ENCODE peak calls at places on chromosomes 5 and 9, in ten cellular contexts. L is gastrocnemius medialis; N is stimulated activated CD8-positive, alpha-beta memory T cell treated with anti-CD3 and anti-CD28 coated beads, Interleukin-12 subunit alpha, Interleukin-12 subunit beta, amount 100 ng/mL, for 4 hours; Y is stimulated activated naive CD8-positive, alpha-beta T cell treated with anti-CD3 and anti-CD28 coated beads, Interleukin-15, amount 100 ng/mL, for 72 hours; G is activated gamma-delta T cell treated with anti-CD3 and anti-CD28 coated beads, Interleukin-2, amount 50 U/mL, for 16 hours; J is HS-5; E is CD8-positive, alpha-beta T cell; P is mesenchymal stem cell; I is cardiac muscle cell; M is fibroblast of lung. F is an unnamed sample.

GRCh38 chr5:177113566-177114424 is 19.8 kb upstream of the NSD1 start:
- DNase-seq in L (peak; percentile 47), E (peak; percentile 70), G (peak; percentile 67), J (peak; percentile 60), Y (peak; percentile 78), M (peak; percentile 46), I (peak; percentile 81), N (peak; percentile 47), P (peak; percentile 78), F (peak; percentile 87)

GRCh38 chr5:36481721-36482120 is 124.7 kb upstream of the SLC1A3 start:
- DNase-seq in J (no peak), P (no peak), I (no peak), E (no peak), M (no peak), L (no peak), G (no peak), N (no peak), Y (no peak), F (no peak)

GRCh38 chr5:13595978-13596377 is 348.5 kb downstream of the DNAH5 start:
- DNase-seq in N (no peak), G (no peak), J (no peak), P (no peak), Y (no peak), M (no peak), L (no peak), I (no peak), E (no peak), F (no peak)

GRCh38 chr9:68702493-68702892 is 2.5 kb upstream of the PIP5K1B start:
- DNase-seq in I (no peak), J (no peak), L (no peak), P (peak; percentile 72), E (no peak), G (no peak), N (no peak), Y (no peak), M (no peak), F (no peak)

GRCh38 chr5:1744393-1745189 is 55.0 kb downstream of the MRPL36 start:
- DNase-seq in N (no peak), J (no peak), Y (no peak), L (no peak), I (no peak), G (no peak), E (no peak), M (no peak), P (no peak), F (no peak)

GRCh38 chr9:4433379-4433778 is 56.9 kb upstream of the SLC1A1 start:
- DNase-seq in N (no peak), G (no peak), Y (no peak), I (no peak), M (no peak), J (no peak), P (no peak), L (no peak), E (no peak), F (no peak)

GRCh38 chr9:70081120-70081495 is 37.5 kb downstream of the MAMDC2 start:
- DNase-seq in E (no peak), P (peak; percentile 89), I (no peak), G (no peak), J (peak; percentile 56), Y (no peak), N (no peak), M (peak; percentile 93), L (no peak), F (no peak)

GRCh38 chr5:93394301-93394700 is 186.7 kb downstream of the NR2F1-AS1 start:
- DNase-seq in L (no peak), M (no peak), N (no peak), I (no peak), P (no peak), Y (no peak), J (no peak), E (no peak), G (no peak), F (no peak)

GRCh38 chr9:5488616-5489015 is 21.7 kb upstream of the PDCD1LG2 start:
- DNase-seq in E (no peak), G (no peak), J (no peak), L (no peak), I (peak; percentile 26), M (peak; percentile 68), P (no peak), Y (no peak), N (no peak), F (no peak)

GRCh38 chr5:10652151-10652550 is 88.3 kb downstream of the ANKRD33B start:
- DNase-seq in P (no peak), I (no peak), M (peak; percentile 17), N (no peak), G (no peak), E (no peak), J (no peak), Y (no peak), L (no peak), F (no peak)

GRCh38 chr5:10611290-10611689 is 47.4 kb downstream of the ANKRD33B start:
- DNase-seq in I (peak; percentile 17), P (peak; percentile 55), L (no peak), N (no peak), G (no peak), E (no peak), Y (no peak), J (no peak), M (peak; percentile 84), F (no peak)

GRCh38 chr5:34042302-34042701 is 711 bp downstream of the C1QTNF3 start:
- DNase-seq in G (no peak), J (no peak), I (no peak), E (no peak), M (no peak), L (peak; percentile 18), N (no peak), P (no peak), Y (no peak), F (peak; percentile 20)

GRCh38 chr5:55343107-55343506 is 35.3 kb downstream of the MTREX start:
- DNase-seq in M (no peak), I (no peak), E (no peak), Y (no peak), N (no peak), P (no peak), L (no peak), G (no peak), J (no peak), F (no peak)

GRCh38 chr5:44932922-44933585 is 124.3 kb downstream of the MRPS30 start:
- DNase-seq in L (no peak), Y (no peak), P (no peak), J (no peak), M (no peak), I (no peak), G (no peak), E (no peak), N (no peak), F (no peak)

GRCh38 chr9:33159058-33159759 is 7.9 kb downstream of the B4GALT1 start:
- DNase-seq in Y (peak; percentile 45), P (peak; percentile 73), E (no peak), J (no peak), G (no peak), N (no peak), M (no peak), L (no peak), I (peak; percentile 75), F (no peak)

GRCh38 chr9:96619109-96619435 is 571 bp downstream of the CDC14B start:
- DNase-seq in G (no peak), J (no peak), N (no peak), E (no peak), L (no peak), I (no peak), M (no peak), P (no peak), Y (no peak), F (no peak)

GRCh38 chr5:38663276-38663675 is 106.8 kb upstream of the LIFR start:
- DNase-seq in Y (no peak), E (no peak), I (no peak), N (no peak), P (no peak), J (no peak), L (no peak), G (no peak), M (no peak), F (no peak)

GRCh38 chr5:84859056-84859455 is 474.4 kb upstream of the EDIL3 start:
- DNase-seq in I (no peak), J (no peak), L (no peak), E (no peak), M (no peak), Y (no peak), P (no peak), G (no peak), N (no peak), F (no peak)

GRCh38 chr9:16575142-16575877 is 295.2 kb downstream of the BNC2 start:
- DNase-seq in P (no peak), M (no peak), G (no peak), N (no peak), E (no peak), L (no peak), J (no peak), Y (no peak), I (peak; percentile 41), F (no peak)

GRCh38 chr9:136204838-136205706 is at the start of gene LHX3:
- DNase-seq in P (peak; percentile 32), E (no peak), N (no peak), I (peak; percentile 20), Y (no peak), J (no peak), M (no peak), G (no peak), L (no peak), F (no peak)

GRCh38 chr5:151627650-151628049 is 36.5 kb upstream of the FAT2 start:
- DNase-seq in Y (no peak), E (no peak), G (no peak), P (no peak), I (no peak), L (no peak), M (peak; percentile 25), J (no peak), N (no peak), F (no peak)

GRCh38 chr5:143051244-143052058 is 281.3 kb downstream of the ARHGAP26 start:
- DNase-seq in P (peak; percentile 94), N (no peak), G (no peak), E (no peak), J (no peak), M (peak; percentile 91), L (no peak), I (peak; percentile 93), Y (no peak), F (peak; percentile 15)

GRCh38 chr9:20838218-20838617 is 154.2 kb downstream of the FOCAD start:
- DNase-seq in N (no peak), Y (no peak), J (no peak), L (no peak), P (no peak), E (no peak), I (no peak), M (peak; percentile 53), G (no peak), F (no peak)

GRCh38 chr5:80069251-80069650 is 34.1 kb downstream of the THBS4 start:
- DNase-seq in M (no peak), N (no peak), Y (no peak), J (no peak), P (no peak), I (peak; percentile 34), E (no peak), L (no peak), G (no peak), F (no peak)

GRCh38 chr5:54311178-54311811 is 922 bp upstream of the ARL15 start:
- DNase-seq in J (no peak), G (no peak), E (no peak), I (peak; percentile 41), L (no peak), P (peak; percentile 55), M (peak; percentile 40), Y (no peak), N (no peak), F (peak; percentile 34)

GRCh38 chr5:96601811-96602244 is 60.3 kb upstream of the CAST start:
- DNase-seq in J (peak; percentile 56), Y (peak; percentile 37), L (peak; percentile 22), M (peak; percentile 49), G (peak; percentile 35), N (no peak), P (peak; percentile 77), E (no peak), I (peak; percentile 80), F (peak; percentile 73)

GRCh38 chr5:51225671-51226419 is 157.4 kb upstream of the ISL1 start:
- DNase-seq in M (no peak), Y (no peak), P (no peak), L (no peak), N (no peak), G (no peak), J (no peak), I (no peak), E (no peak), F (peak; percentile 78)